ENCODE peak calls at places on chromosomes 16 and 17, in ten cellular contexts. Z is tibial artery, Y is PC-3, N is neural progenitor cell, Q is A549, F is Peyer's patch, E is stomach, A is adipocyte, L is aorta, H is iPS DF 6.9. P is an unnamed sample.

GRCh38 chr16:23223368-23223767 is 40.8 kb downstream of the SCNN1G start:
- DNase-seq in A (no peak), F (no peak), E (no peak), Y (no peak), Q (no peak), H (no peak), L (no peak), N (no peak), Z (no peak), P (no peak)

GRCh38 chr17:5701371-5701770 is 117.1 kb upstream of the NLRP1 start:
- DNase-seq in A (no peak), L (no peak), E (no peak), H (no peak), F (peak; percentile 15), Q (no peak), Z (no peak), N (no peak), Y (no peak), P (no peak)

GRCh38 chr17:1834378-1835149 is 4.8 kb downstream of the RPA1 start:
- DNase-seq in Q (no peak), H (no peak), A (no peak), Y (no peak), Z (no peak), L (no peak), N (no peak), E (no peak), F (no peak), P (no peak)

GRCh38 chr17:31680126-31680525 is 178.9 kb downstream of the COPRS start:
- DNase-seq in F (no peak), Q (no peak), E (no peak), H (no peak), L (no peak), A (no peak), Z (no peak), N (no peak), Y (no peak), P (no peak)

GRCh38 chr16:84795338-84796053 is 24.3 kb upstream of the CRISPLD2 start:
- DNase-seq in N (no peak), Z (peak; percentile 95), E (peak; percentile 43), F (peak; percentile 75), A (peak; percentile 66), H (no peak), Y (no peak), Q (no peak), L (peak; percentile 82), P (no peak)

GRCh38 chr17:57959929-57960328 is 4.7 kb upstream of the CUEDC1 start:
- DNase-seq in Y (no peak), N (no peak), Q (no peak), F (peak; percentile 33), A (no peak), Z (no peak), E (no peak), L (no peak), H (no peak), P (no peak)

GRCh38 chr17:31251618-31252328 is 45.3 kb downstream of the OMG start:
- DNase-seq in Y (no peak), N (no peak), Z (no peak), A (peak; percentile 36), F (no peak), H (no peak), Q (no peak), L (no peak), E (no peak), P (no peak)

GRCh38 chr17:72175787-72176515 is 55.1 kb downstream of the SOX9 start:
- DNase-seq in H (no peak), L (no peak), Q (no peak), Y (peak; percentile 85), F (no peak), E (no peak), A (no peak), Z (no peak), N (no peak), P (no peak)

GRCh38 chr17:50572541-50572940 is 12.0 kb downstream of the CACNA1G start:
- DNase-seq in Z (no peak), E (no peak), N (no peak), A (no peak), F (no peak), H (no peak), Y (no peak), L (no peak), Q (no peak), P (no peak)

GRCh38 chr16:2471016-2471652 is at the start of gene NTN3:
- DNase-seq in Z (no peak), E (no peak), A (peak; percentile 58), Y (peak; percentile 6), N (peak; percentile 88), L (no peak), H (no peak), Q (no peak), F (no peak), P (no peak)

GRCh38 chr17:29909604-29910003 is 20.4 kb downstream of the SSH2 start:
- DNase-seq in Z (no peak), Q (no peak), L (no peak), F (no peak), A (no peak), E (no peak), H (no peak), N (no peak), Y (peak; percentile 59), P (no peak)

GRCh38 chr16:89655062-89655643 is 2.4 kb downstream of the CHMP1A start:
- DNase-seq in E (no peak), N (no peak), L (peak; percentile 19), A (no peak), H (no peak), Z (no peak), F (peak; percentile 67), Y (no peak), Q (no peak), P (no peak)

GRCh38 chr17:54968954-54969400 is 412 bp downstream of the STXBP4 start:
- DNase-seq in A (peak; percentile 74), E (no peak), Y (peak; percentile 23), N (no peak), L (peak; percentile 51), Z (no peak), F (peak; percentile 55), Q (no peak), H (no peak), P (no peak)

GRCh38 chr17:40304464-40304863 is 4.5 kb upstream of the RARA start:
- DNase-seq in Y (no peak), N (no peak), Q (no peak), Z (no peak), L (no peak), H (no peak), E (no peak), A (peak; percentile 62), F (no peak), P (no peak)
- H3K4me1 ChIP-seq in Y (peaks cover 13% of the 10 kb centered on the region), N (peaks cover 33% of the 10 kb centered on the region), Q (peaks cover 47% of the 10 kb centered on the region), Z (peaks cover 16% of the 10 kb centered on the region), L (no peaks in the 10 kb centered on the region), H (peaks cover 9% of the 10 kb centered on the region), E (peaks cover 58% of the 10 kb centered on the region), A (peaks cover 60% of the 10 kb centered on the region), F (peaks cover 6% of the 10 kb centered on the region), P (peaks cover 42% of the 10 kb centered on the region)

GRCh38 chr17:7982171-7982570 is 20.2 kb upstream of the GUCY2D start:
- DNase-seq in F (no peak), Z (no peak), H (no peak), N (no peak), E (no peak), A (peak; percentile 66), Q (no peak), Y (peak; percentile 73), L (no peak), P (no peak)

GRCh38 chr17:7977805-7978204 is 24.6 kb upstream of the GUCY2D start:
- DNase-seq in N (no peak), L (no peak), A (no peak), Y (no peak), E (no peak), F (no peak), Q (no peak), H (no peak), Z (no peak), P (no peak)

GRCh38 chr17:7987112-7987893 is 15.1 kb upstream of the GUCY2D start:
- DNase-seq in E (no peak), L (no peak), Y (no peak), F (no peak), N (no peak), A (no peak), Q (no peak), Z (no peak), H (no peak), P (no peak)

GRCh38 chr17:7984904-7985303 is 17.5 kb upstream of the GUCY2D start:
- DNase-seq in N (no peak), A (no peak), F (no peak), Q (no peak), Z (no peak), Y (no peak), L (no peak), E (no peak), H (no peak), P (no peak)

GRCh38 chr17:7982666-7983065 is 19.7 kb upstream of the GUCY2D start:
- DNase-seq in N (peak; percentile 48), E (no peak), H (no peak), F (no peak), A (peak; percentile 38), L (no peak), Y (peak; percentile 51), Q (no peak), Z (no peak), P (no peak)
- H3K4me3 ChIP-seq in N (no peak overlapping the region), E (no peak overlapping the region), H (no peak overlapping the region), F (no peak overlapping the region), A (peak overlapping the region; percentile 51), L (no peak overlapping the region), Y (peak overlapping the region; percentile 44), Q (no peak overlapping the region), Z (no peak overlapping the region), P (no peak overlapping the region)

GRCh38 chr17:66467766-66468165 is 165.4 kb downstream of the PRKCA start:
- DNase-seq in N (no peak), E (no peak), Y (no peak), F (no peak), Q (no peak), Z (no peak), L (no peak), H (no peak), A (no peak), P (no peak)
- H3K4me1 ChIP-seq in N (peaks cover 14% of the 10 kb centered on the region), E (peaks cover 80% of the 10 kb centered on the region), Y (peaks cover 63% of the 10 kb centered on the region), F (no peaks in the 10 kb centered on the region), Q (peaks cover 85% of the 10 kb centered on the region), Z (peaks cover 4% of the 10 kb centered on the region), L (no peaks in the 10 kb centered on the region), H (peaks cover 4% of the 10 kb centered on the region), A (peaks cover 58% of the 10 kb centered on the region), P (peaks cover 42% of the 10 kb centered on the region)

DNA sequence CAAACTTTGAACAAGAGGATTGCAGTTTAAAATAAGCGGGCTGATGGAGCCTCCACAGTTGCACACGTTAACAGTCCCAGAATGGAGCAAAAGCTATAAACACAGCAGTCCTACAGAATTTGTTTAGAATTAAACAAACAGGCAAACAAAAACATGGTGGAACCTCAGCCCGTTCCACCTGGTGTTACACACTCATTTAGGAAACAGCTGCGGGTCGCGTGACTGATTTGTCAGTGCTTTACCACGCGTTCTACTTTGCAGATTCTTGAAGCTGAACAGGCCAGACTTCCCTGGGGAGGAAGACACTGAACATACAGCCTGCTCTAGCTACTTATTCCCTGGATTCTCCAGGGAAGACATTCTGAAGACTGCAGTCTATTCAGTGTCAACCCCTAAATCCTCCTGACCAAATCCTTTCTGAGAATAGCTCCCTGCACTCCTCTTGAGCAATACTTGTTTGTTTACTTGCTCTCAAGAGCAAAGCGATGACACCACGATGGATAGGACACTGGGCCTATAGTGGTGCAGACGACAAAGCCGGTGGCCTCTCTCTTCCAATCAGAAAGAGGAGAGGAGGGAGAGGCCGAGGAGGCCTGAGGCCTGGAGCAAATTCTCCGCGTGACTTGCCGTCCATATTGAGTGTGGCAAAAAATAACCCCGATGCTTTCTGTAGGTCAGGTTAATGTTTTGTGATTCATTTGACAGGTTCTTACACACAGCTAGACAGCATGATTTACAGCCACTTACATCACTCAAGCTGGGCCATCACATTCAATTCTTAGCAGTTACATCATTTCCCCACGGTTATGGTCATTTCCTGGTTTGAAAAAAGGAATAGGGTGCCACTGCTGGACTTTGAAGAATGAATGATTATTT is 4.0 kb upstream of the MAP1LC3B start:
- DNase-seq in A (peak; percentile 99), N (peak; percentile 94), L (peak; percentile 95), E (peak; percentile 93), Y (peak; percentile 96), Z (peak; percentile 98), F (peak; percentile 97), H (peak; percentile 92), Q (peak; percentile 95), P (peak; percentile 90)
- H3K4me3 ChIP-seq in A (peak overlapping the region; percentile 70), N (peak overlapping the region; percentile 26), L (no peak overlapping the region), E (no peak overlapping the region), Y (peak overlapping the region; percentile 51), Z (peak overlapping the region; percentile 12), F (peak overlapping the region; percentile 16), H (no peak overlapping the region), Q (peak overlapping the region; percentile 20), P (peak overlapping the region; percentile 26)

P was measured in CD8-positive, alpha-beta memory T cell.